ENCODE peak calls at places on chromosome 13, in five cellular contexts. One of them, this sample, is unnamed. For H3K4me1, the result is how much of the 10 kb centered on the place peaks cover.

GRCh38 chr13:40483601-40484000 is 182.8 kb downstream of the FOXO1 start:
- DNase-seq in stomach: no peak
- DNase-seq in astrocyte: no peak
- DNase-seq in psoas muscle: no peak
- DNase-seq in heart right ventricle: peak
- DNase-seq in this sample: no peak

GRCh38 chr13:101447852-101448251 is 4.6 kb upstream of the ITGBL1 start:
- DNase-seq in heart right ventricle: no peak
- DNase-seq in stomach: no peak
- DNase-seq in astrocyte: peak
- DNase-seq in psoas muscle: no peak
- DNase-seq in this sample: no peak

GRCh38 chr13:82803341-82803740 is 1078.9 kb downstream of the SLITRK1 start:
- DNase-seq in psoas muscle: no peak
- DNase-seq in heart right ventricle: no peak
- DNase-seq in stomach: no peak
- DNase-seq in astrocyte: no peak
- DNase-seq in this sample: no peak

GRCh38 chr13:83350569-83350968 is 531.7 kb downstream of the SLITRK1 start:
- DNase-seq in heart right ventricle: no peak
- DNase-seq in astrocyte: peak
- DNase-seq in stomach: no peak
- DNase-seq in psoas muscle: no peak
- DNase-seq in this sample: no peak

GRCh38 chr13:29858667-29859066 is 8.2 kb upstream of the UBL3 start:
- DNase-seq in astrocyte: peak
- DNase-seq in heart right ventricle: no peak
- DNase-seq in stomach: no peak
- DNase-seq in psoas muscle: no peak
- DNase-seq in this sample: no peak

GRCh38 chr13:106096661-106097092 is 438.8 kb downstream of the EFNB2 start:
- DNase-seq in stomach: no peak
- DNase-seq in astrocyte: no peak
- DNase-seq in heart right ventricle: no peak
- DNase-seq in psoas muscle: no peak
- DNase-seq in this sample: no peak

GRCh38 chr13:34155931-34156607 is 338.1 kb downstream of the RFC3 start:
- DNase-seq in psoas muscle: no peak
- DNase-seq in heart right ventricle: no peak
- DNase-seq in stomach: no peak
- DNase-seq in astrocyte: peak
- DNase-seq in this sample: no peak

GRCh38 chr13:41935501-41935900 is 25.4 kb downstream of the VWA8 start:
- DNase-seq in astrocyte: no peak
- DNase-seq in heart right ventricle: no peak
- DNase-seq in psoas muscle: no peak
- DNase-seq in stomach: no peak
- DNase-seq in this sample: no peak

GRCh38 chr13:100363351-100363750 is 225.2 kb downstream of the GGACT start:
- DNase-seq in astrocyte: peak
- DNase-seq in heart right ventricle: no peak
- DNase-seq in psoas muscle: no peak
- DNase-seq in stomach: no peak
- DNase-seq in this sample: no peak

GRCh38 chr13:26179344-26179743 is 42.8 kb downstream of the RNF6 start:
- DNase-seq in stomach: no peak
- DNase-seq in astrocyte: no peak
- DNase-seq in psoas muscle: no peak
- DNase-seq in heart right ventricle: no peak
- DNase-seq in this sample: no peak

GRCh38 chr13:41456768-41457588 is at the start of gene RGCC:
- DNase-seq in astrocyte: peak
- DNase-seq in psoas muscle: peak
- DNase-seq in heart right ventricle: peak
- DNase-seq in stomach: peak
- DNase-seq in this sample: peak

GRCh38 chr13:113849981-113850721 is 13.7 kb downstream of the GAS6 start:
- DNase-seq in psoas muscle: no peak
- DNase-seq in astrocyte: no peak
- DNase-seq in stomach: no peak
- DNase-seq in heart right ventricle: peak
- DNase-seq in this sample: peak
- TF ChIP-seq CTCF in psoas muscle: no peak
- TF ChIP-seq CTCF in astrocyte: no peak
- TF ChIP-seq CTCF in stomach: no peak
- TF ChIP-seq CTCF in heart right ventricle: no peak
- TF ChIP-seq CTCF in this sample: no peak

GRCh38 chr13:110405597-110406450 is 98.7 kb downstream of the COL4A2 start:
- DNase-seq in psoas muscle: no peak
- DNase-seq in heart right ventricle: no peak
- DNase-seq in astrocyte: peak
- DNase-seq in stomach: no peak
- DNase-seq in this sample: no peak

GRCh38 chr13:110403315-110403714 is 96.2 kb downstream of the COL4A2 start:
- DNase-seq in psoas muscle: no peak
- DNase-seq in astrocyte: peak
- DNase-seq in stomach: no peak
- DNase-seq in heart right ventricle: no peak
- DNase-seq in this sample: no peak

GRCh38 chr13:110402301-110403069 is 95.4 kb downstream of the COL4A2 start:
- DNase-seq in stomach: no peak
- DNase-seq in psoas muscle: no peak
- DNase-seq in astrocyte: no peak
- DNase-seq in heart right ventricle: peak
- DNase-seq in this sample: peak

GRCh38 chr13:110404321-110404720 is 97.2 kb downstream of the COL4A2 start:
- DNase-seq in stomach: no peak
- DNase-seq in astrocyte: no peak
- DNase-seq in heart right ventricle: no peak
- DNase-seq in psoas muscle: no peak
- DNase-seq in this sample: peak

GRCh38 chr13:110403721-110404120 is 96.6 kb downstream of the COL4A2 start:
- DNase-seq in psoas muscle: no peak
- DNase-seq in stomach: no peak
- DNase-seq in astrocyte: peak
- DNase-seq in heart right ventricle: no peak
- DNase-seq in this sample: no peak
- H3K4me1 ChIP-seq in psoas muscle: under half
- H3K4me1 ChIP-seq in stomach: under half
- H3K4me1 ChIP-seq in astrocyte: half or more
- H3K4me1 ChIP-seq in heart right ventricle: under half
- H3K4me1 ChIP-seq in this sample: half or more

GRCh38 chr13:37984357-37984756 is 114.8 kb upstream of the TRPC4 start:
- DNase-seq in stomach: no peak
- DNase-seq in heart right ventricle: no peak
- DNase-seq in astrocyte: no peak
- DNase-seq in psoas muscle: no peak
- DNase-seq in this sample: no peak
- TF ChIP-seq CTCF in stomach: no peak
- TF ChIP-seq CTCF in heart right ventricle: no peak
- TF ChIP-seq CTCF in astrocyte: no peak
- TF ChIP-seq CTCF in psoas muscle: no peak
- TF ChIP-seq CTCF in this sample: no peak

GRCh38 chr13:96834626-96835025 is 159.7 kb downstream of the OXGR1 start:
- DNase-seq in stomach: no peak
- DNase-seq in heart right ventricle: no peak
- DNase-seq in astrocyte: no peak
- DNase-seq in psoas muscle: no peak
- DNase-seq in this sample: no peak

GRCh38 chr13:96836733-96837132 is 157.5 kb downstream of the OXGR1 start:
- DNase-seq in stomach: no peak
- DNase-seq in psoas muscle: no peak
- DNase-seq in astrocyte: no peak
- DNase-seq in heart right ventricle: no peak
- DNase-seq in this sample: no peak

GRCh38 chr13:96837809-96838208 is 156.5 kb downstream of the OXGR1 start:
- DNase-seq in psoas muscle: no peak
- DNase-seq in heart right ventricle: no peak
- DNase-seq in stomach: no peak
- DNase-seq in astrocyte: no peak
- DNase-seq in this sample: no peak

GRCh38 chr13:96835591-96835990 is 158.7 kb downstream of the OXGR1 start:
- DNase-seq in psoas muscle: no peak
- DNase-seq in heart right ventricle: no peak
- DNase-seq in astrocyte: no peak
- DNase-seq in stomach: no peak
- DNase-seq in this sample: no peak
- H3K4me1 ChIP-seq in psoas muscle: under half
- H3K4me1 ChIP-seq in heart right ventricle: under half
- H3K4me1 ChIP-seq in astrocyte: under half
- H3K4me1 ChIP-seq in stomach: under half
- H3K4me1 ChIP-seq in this sample: under half